ENCODE peak calls at places on chromosomes 16 and 17, in four cellular contexts. One of them, this sample, is unnamed.

GRCh38 chr16:71501562-71501961 is 12.4 kb upstream of the ZNF19 start:
- DNase-seq in WTC11: no peak
- DNase-seq in GM12878: no peak
- DNase-seq in K562: no peak
- DNase-seq in this sample: no peak

GRCh38 chr17:63698381-63698885 is 1.5 kb downstream of the LIMD2 start:
- DNase-seq in WTC11: no peak
- DNase-seq in GM12878: no peak
- DNase-seq in K562: no peak
- DNase-seq in this sample: no peak

GRCh38 chr17:38363016-38363415 is 11.4 kb downstream of the SOCS7 start:
- DNase-seq in WTC11: no peak
- DNase-seq in GM12878: no peak
- DNase-seq in K562: no peak
- DNase-seq in this sample: no peak

GRCh38 chr17:20095366-20096080 is 86.4 kb downstream of the SPECC1 start:
- DNase-seq in WTC11: peak
- DNase-seq in GM12878: no peak
- DNase-seq in K562: peak
- DNase-seq in this sample: peak

GRCh38 chr16:9489823-9490467 is 398.5 kb downstream of the HAPSTR1 start:
- DNase-seq in WTC11: peak
- DNase-seq in GM12878: no peak
- DNase-seq in K562: no peak
- DNase-seq in this sample: peak

GRCh38 chr17:68036304-68037147 is 991 bp downstream of the KPNA2 start:
- DNase-seq in WTC11: no peak
- DNase-seq in GM12878: no peak
- DNase-seq in K562: no peak
- DNase-seq in this sample: no peak

GRCh38 chr17:52710363-52710901 is 551.9 kb upstream of the CA10 start:
- DNase-seq in WTC11: no peak
- DNase-seq in GM12878: no peak
- DNase-seq in K562: no peak
- DNase-seq in this sample: no peak

GRCh38 chr17:74332017-74332650 is 6.1 kb downstream of the KIF19 start:
- DNase-seq in WTC11: no peak
- DNase-seq in GM12878: no peak
- DNase-seq in K562: no peak
- DNase-seq in this sample: no peak

GRCh38 chr16:58492735-58493134 is 7.2 kb upstream of the NDRG4 start:
- DNase-seq in WTC11: no peak
- DNase-seq in GM12878: no peak
- DNase-seq in K562: peak
- DNase-seq in this sample: no peak

GRCh38 chr16:51166116-51166515 is 15.0 kb upstream of the SALL1 start:
- DNase-seq in WTC11: no peak
- DNase-seq in GM12878: no peak
- DNase-seq in K562: no peak
- DNase-seq in this sample: no peak

GRCh38 chr17:80035937-80036714 is at the start of gene CCDC40:
- DNase-seq in WTC11: peak
- DNase-seq in GM12878: no peak
- DNase-seq in K562: peak
- DNase-seq in this sample: peak

GRCh38 chr17:80389011-80389995 is 25.7 kb upstream of the ENDOV start:
- DNase-seq in WTC11: no peak
- DNase-seq in GM12878: no peak
- DNase-seq in K562: no peak
- DNase-seq in this sample: no peak

GRCh38 chr16:14337303-14338191 is 266.4 kb downstream of the MRTFB start:
- DNase-seq in WTC11: no peak
- DNase-seq in GM12878: no peak
- DNase-seq in K562: no peak
- DNase-seq in this sample: no peak

GRCh38 chr16:77739493-77739892 is 17.2 kb downstream of the NUDT7 start:
- DNase-seq in WTC11: no peak
- DNase-seq in GM12878: no peak
- DNase-seq in K562: peak
- DNase-seq in this sample: no peak
- TF ChIP-seq ESRRA in WTC11: no peak
- TF ChIP-seq ESRRA in GM12878: no peak
- TF ChIP-seq ESRRA in K562: no peak
- TF ChIP-seq ESRRA in this sample: no peak

DNA sequence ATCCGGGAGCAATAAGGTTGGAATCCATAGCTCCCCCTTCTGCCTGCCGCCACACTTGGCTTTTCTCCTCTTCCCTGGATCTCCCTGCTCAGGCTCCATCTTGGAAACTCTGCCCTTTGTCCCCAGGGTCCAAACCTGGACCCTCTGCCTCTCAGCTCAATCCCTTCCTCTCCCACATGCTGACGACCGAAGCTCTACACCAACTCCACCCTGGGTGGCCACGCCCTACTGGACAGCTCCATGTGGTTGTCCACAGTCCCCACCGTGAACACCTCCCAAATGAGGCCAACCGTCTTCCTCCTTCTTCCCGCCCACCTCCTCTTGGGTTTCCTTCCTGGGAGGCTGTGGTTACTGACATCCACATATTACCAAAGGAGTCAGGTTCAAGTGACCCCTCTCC is 22.6 kb upstream of the MLKL start:
- DNase-seq in WTC11: no peak
- DNase-seq in GM12878: no peak
- DNase-seq in K562: peak
- DNase-seq in this sample: no peak
- TF ChIP-seq ESRRA in WTC11: no peak
- TF ChIP-seq ESRRA in GM12878: no peak
- TF ChIP-seq ESRRA in K562: no peak
- TF ChIP-seq ESRRA in this sample: no peak

DNA sequence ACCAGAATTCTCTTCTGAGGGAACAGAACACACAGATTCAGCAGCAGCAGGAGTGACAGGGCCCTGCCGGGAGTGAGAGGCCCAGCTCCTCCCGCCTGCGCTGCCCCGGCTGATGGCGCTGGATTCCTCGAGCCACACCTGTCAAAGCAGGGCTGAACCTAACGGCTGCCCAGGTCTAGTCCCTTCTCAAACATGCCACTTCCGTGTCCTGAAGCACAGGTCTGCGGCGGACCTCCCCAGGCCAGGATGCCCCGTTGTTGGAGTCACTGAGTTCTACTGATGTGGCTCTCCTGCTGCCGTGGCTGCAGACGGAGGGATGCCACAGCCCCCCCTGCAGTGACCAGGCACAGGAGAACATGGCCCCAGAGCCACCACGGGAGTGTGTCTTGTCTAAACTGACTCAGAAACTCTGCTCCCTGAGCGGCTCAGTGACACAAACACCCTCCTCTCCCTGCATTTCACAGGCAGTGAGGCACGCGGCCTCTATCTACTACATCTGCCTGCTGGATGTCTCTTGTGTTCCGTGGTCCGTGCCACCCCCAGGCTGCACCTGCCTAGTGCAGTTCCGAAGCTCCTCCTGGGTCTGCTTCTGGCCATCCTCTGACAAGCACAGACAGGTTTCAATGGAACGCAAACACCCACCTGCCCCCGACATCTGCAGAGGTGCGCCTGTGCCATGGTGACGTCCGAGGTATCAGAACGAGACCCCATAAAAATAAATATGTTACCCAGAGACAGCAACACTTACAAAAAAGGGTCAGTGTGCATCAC is 44.7 kb upstream of the DNAH17 start:
- DNase-seq in WTC11: no peak
- DNase-seq in GM12878: no peak
- DNase-seq in K562: no peak
- DNase-seq in this sample: no peak
- TF ChIP-seq ESRRA in WTC11: no peak
- TF ChIP-seq ESRRA in GM12878: no peak
- TF ChIP-seq ESRRA in K562: no peak
- TF ChIP-seq ESRRA in this sample: no peak

GRCh38 chr16:11258553-11259287 is 2.7 kb upstream of the SOCS1 start:
- DNase-seq in WTC11: no peak
- DNase-seq in GM12878: peak
- DNase-seq in K562: no peak
- DNase-seq in this sample: no peak
- TF ChIP-seq ESRRA in WTC11: no peak
- TF ChIP-seq ESRRA in GM12878: peak
- TF ChIP-seq ESRRA in K562: peak
- TF ChIP-seq ESRRA in this sample: no peak

GRCh38 chr17:83013779-83014117 is 65.7 kb upstream of the METRNL start:
- DNase-seq in WTC11: no peak
- DNase-seq in GM12878: no peak
- DNase-seq in K562: no peak
- DNase-seq in this sample: no peak
- TF ChIP-seq ESRRA in WTC11: no peak
- TF ChIP-seq ESRRA in GM12878: no peak
- TF ChIP-seq ESRRA in K562: no peak
- TF ChIP-seq ESRRA in this sample: no peak

GRCh38 chr16:21283521-21284289 is 5.6 kb upstream of the CRYM start:
- DNase-seq in WTC11: peak
- DNase-seq in GM12878: no peak
- DNase-seq in K562: peak
- DNase-seq in this sample: peak
- TF ChIP-seq ESRRA in WTC11: no peak
- TF ChIP-seq ESRRA in GM12878: no peak
- TF ChIP-seq ESRRA in K562: no peak
- TF ChIP-seq ESRRA in this sample: no peak

This sample was measured in A549.